ENCODE peak calls at places on chromosomes 3 and 15, in eight cellular contexts. R is fibroblast of the aortic adventitia; X is CD14-positive monocyte; U is aorta; V is NCI-H1105 treated with DMSO at 0.1 percent for 48 hours; G is caudate nucleus; B is SJSA1; N is stimulated activated CD8-positive, alpha-beta memory T cell treated with anti-CD3 and anti-CD28 coated beads, Interleukin-4, amount 100 ng/mL, for 24 hours. P is an unnamed sample.

GRCh38 chr3:187832202-187832601 is 86.9 kb upstream of the BCL6 start:
- DNase-seq in X (no peak), G (no peak), U (no peak), N (no peak), V (no peak), B (no peak), R (no peak), P (no peak)

GRCh38 chr15:52227456-52227855 is 36.3 kb upstream of the GNB5 start:
- DNase-seq in X (peak), B (peak), R (peak), N (peak), V (peak), U (no peak), G (peak), P (peak)

GRCh38 chr3:4963669-4964589 is 15.3 kb upstream of the BHLHE40 start:
- DNase-seq in U (no peak), V (no peak), X (no peak), B (peak), R (no peak), N (no peak), G (no peak), P (no peak)

GRCh38 chr3:64900220-64900619 is 212.4 kb upstream of the ADAMTS9 start:
- DNase-seq in V (no peak), B (no peak), X (no peak), G (no peak), R (no peak), U (no peak), N (no peak), P (no peak)

GRCh38 chr15:48409623-48410022 is 78.4 kb downstream of the DUT start:
- DNase-seq in B (no peak), R (no peak), U (no peak), V (no peak), N (no peak), G (no peak), X (no peak), P (no peak)

GRCh38 chr3:158801200-158801599 is 654 bp upstream of the MFSD1 start:
- DNase-seq in X (no peak), G (no peak), B (no peak), V (no peak), N (no peak), U (no peak), R (peak), P (peak)

GRCh38 chr3:31377045-31377642 is 155.6 kb upstream of the STT3B start:
- DNase-seq in G (no peak), N (no peak), R (peak), X (no peak), B (peak), V (no peak), U (no peak), P (no peak)

GRCh38 chr15:62502451-62502850 is 337.4 kb upstream of the C2CD4B start:
- DNase-seq in U (no peak), G (no peak), B (no peak), N (no peak), V (no peak), X (no peak), R (no peak), P (no peak)

GRCh38 chr15:64152507-64153387 is 1.2 kb downstream of the SNX22 start:
- DNase-seq in B (no peak), R (no peak), N (no peak), X (peak), G (no peak), U (no peak), V (peak), P (peak)

GRCh38 chr3:56702487-56703315 is 19.6 kb upstream of the TASOR start:
- DNase-seq in G (no peak), R (peak), U (no peak), X (no peak), B (peak), N (no peak), V (peak), P (peak)

GRCh38 chr3:143849854-143850549 is 1.7 kb upstream of the SLC9A9 start:
- DNase-seq in B (no peak), R (peak), U (no peak), X (no peak), V (no peak), G (no peak), N (no peak), P (no peak)

GRCh38 chr3:63808633-63809032 is 10.5 kb upstream of the C3orf49 start:
- DNase-seq in U (no peak), V (no peak), G (no peak), B (no peak), R (no peak), N (no peak), X (no peak), P (no peak)

GRCh38 chr3:73571238-73571741 is 53.5 kb downstream of the PDZRN3 start:
- DNase-seq in G (no peak), B (no peak), N (no peak), R (no peak), X (no peak), U (no peak), V (no peak), P (peak)

GRCh38 chr3:59052803-59053411 is 3.1 kb upstream of the CFAP20DC start:
- DNase-seq in N (no peak), X (no peak), V (no peak), G (no peak), R (peak), B (peak), U (no peak), P (peak)

GRCh38 chr3:194843543-194843942 is 157.9 kb downstream of the FAM43A start:
- DNase-seq in G (no peak), R (peak), N (no peak), X (no peak), V (no peak), U (no peak), B (no peak), P (no peak)

GRCh38 chr3:9630550-9631139 is 18.7 kb upstream of the MTMR14 start:
- DNase-seq in B (no peak), R (no peak), V (no peak), U (no peak), X (no peak), G (no peak), N (no peak), P (no peak)

GRCh38 chr15:75928680-75929608 is 25.3 kb downstream of the FBXO22 start:
- DNase-seq in U (no peak), V (no peak), B (no peak), X (no peak), R (peak), G (no peak), N (no peak), P (peak)

GRCh38 chr3:106317141-106318055 is 448.6 kb upstream of the CBLB start:
- DNase-seq in N (no peak), U (no peak), X (no peak), V (no peak), R (no peak), G (no peak), B (no peak), P (no peak)

GRCh38 chr15:68080783-68081182 is 26.7 kb downstream of the PIAS1 start:
- DNase-seq in X (no peak), V (peak), U (no peak), G (no peak), N (no peak), B (no peak), R (no peak), P (no peak)

GRCh38 chr3:107611775-107612469 is 89.2 kb downstream of the BBX start:
- DNase-seq in N (no peak), R (no peak), B (no peak), V (no peak), G (no peak), X (no peak), U (no peak), P (no peak)

GRCh38 chr3:70933105-70933810 is 620.8 kb upstream of the MDFIC2 start:
- DNase-seq in B (no peak), U (no peak), G (no peak), R (no peak), V (no peak), X (no peak), N (no peak), P (no peak)

GRCh38 chr3:12470111-12470510 is 14.2 kb upstream of the TSEN2 start:
- DNase-seq in X (no peak), G (no peak), V (no peak), B (no peak), R (peak), U (no peak), N (no peak), P (no peak)

GRCh38 chr3:108983051-108983450 is 29.4 kb upstream of the GUCA1C start:
- DNase-seq in G (no peak), V (no peak), B (no peak), N (no peak), X (no peak), R (no peak), U (no peak), P (no peak)

GRCh38 chr3:181326637-181327223 is 337.2 kb upstream of the DNAJC19 start:
- DNase-seq in N (no peak), B (peak), U (no peak), R (peak), X (no peak), G (no peak), V (peak), P (no peak)

GRCh38 chr3:187430576-187430975 is 62.4 kb downstream of the RTP4 start:
- DNase-seq in X (no peak), U (no peak), B (no peak), V (no peak), R (no peak), G (no peak), N (no peak), P (peak)

GRCh38 chr3:16301490-16301889 is 36.5 kb downstream of the OXNAD1 start:
- DNase-seq in G (no peak), X (no peak), B (no peak), U (no peak), R (no peak), N (no peak), V (no peak), P (no peak)

GRCh38 chr3:120364821-120365220 is 15.7 kb upstream of the LRRC58 start:
- DNase-seq in X (no peak), U (no peak), V (no peak), B (no peak), N (no peak), R (peak), G (no peak), P (no peak)

GRCh38 chr3:5017953-5018531 is 38.8 kb downstream of the BHLHE40 start:
- DNase-seq in N (no peak), B (peak), G (no peak), R (peak), X (no peak), U (peak), V (no peak), P (peak)

GRCh38 chr3:67940200-67940952 is 286.0 kb upstream of the SUCLG2 start:
- DNase-seq in U (no peak), X (no peak), R (peak), B (no peak), V (no peak), N (no peak), G (no peak), P (no peak)

GRCh38 chr3:99114565-99115291 is 213.2 kb upstream of the DCBLD2 start:
- DNase-seq in N (no peak), U (no peak), X (no peak), G (no peak), R (peak), B (no peak), V (no peak), P (peak)

GRCh38 chr3:158953131-158953530 is 151.3 kb downstream of the MFSD1 start:
- DNase-seq in V (no peak), R (no peak), N (no peak), X (no peak), G (no peak), U (no peak), B (no peak), P (no peak)

GRCh38 chr3:141412087-141412935 is 44.0 kb downstream of the ZBTB38 start:
- DNase-seq in V (no peak), R (peak), G (peak), B (peak), X (peak), N (peak), U (no peak), P (peak)

GRCh38 chr3:146813496-146813895 is 208.3 kb upstream of the PLSCR5 start:
- DNase-seq in N (no peak), V (no peak), B (no peak), X (no peak), U (no peak), R (peak), G (no peak), P (no peak)

GRCh38 chr3:69784854-69785523 is 45.7 kb downstream of the MITF start:
- DNase-seq in U (peak), V (no peak), N (no peak), G (no peak), R (peak), B (peak), X (no peak), P (peak)

GRCh38 chr3:72665701-72666443 is 182.4 kb downstream of the SHQ1 start:
- DNase-seq in X (peak), U (no peak), V (no peak), R (no peak), G (no peak), N (peak), B (peak), P (peak)

GRCh38 chr3:172591876-172592771 is 68.9 kb upstream of the TNFSF10 start:
- DNase-seq in U (no peak), R (no peak), X (peak), B (peak), N (peak), G (no peak), V (no peak), P (no peak)

P was measured in ELF-1.